ENCODE peak calls at places on chromosomes 5 and 9, in ten cellular contexts. B is OCI-LY7; J is neural progenitor cell; H is CD8-positive, alpha-beta T cell; Y is GM12865; G is psoas muscle; X is pancreas; V is cardiac muscle cell; L is colonic mucosa; I is AG09309. M is an unnamed sample.
A peak's percentile ranks its signal among the peaks of the same experiment; 100 is the strongest.

GRCh38 chr5:143705416-143705815 is 106.5 kb upstream of the HMHB1 start:
- DNase-seq in X (no peak), G (no peak), V (no peak), J (no peak), H (no peak), L (no peak), B (no peak), Y (no peak), I (no peak), M (no peak)

GRCh38 chr5:176724472-176724871 is 77.2 kb downstream of the TSPAN17 start:
- DNase-seq in H (no peak), Y (no peak), X (no peak), J (no peak), L (no peak), B (no peak), G (no peak), V (peak; percentile 75), I (no peak), M (no peak)

GRCh38 chr9:85055506-85056202 is 386.1 kb downstream of the NTRK2 start:
- DNase-seq in H (no peak), L (no peak), G (no peak), B (no peak), V (no peak), I (no peak), X (no peak), J (no peak), Y (peak; percentile 38), M (no peak)

GRCh38 chr5:1384521-1384920 is 39.6 kb upstream of the CLPTM1L start:
- DNase-seq in I (no peak), L (no peak), V (no peak), B (no peak), J (no peak), Y (no peak), H (no peak), X (no peak), G (peak; percentile 19), M (no peak)

GRCh38 chr5:169914766-169915165 is 65.5 kb downstream of the INSYN2B start:
- DNase-seq in B (no peak), H (no peak), G (peak; percentile 71), L (no peak), I (no peak), Y (no peak), J (peak; percentile 64), V (peak; percentile 76), X (no peak), M (peak; percentile 72)

GRCh38 chr5:157485811-157486739 is 26.1 kb downstream of the NIPAL4 start:
- DNase-seq in I (no peak), B (peak; percentile 87), J (no peak), L (no peak), H (no peak), G (no peak), Y (peak; percentile 49), X (no peak), V (no peak), M (no peak)

GRCh38 chr5:172727551-172727950 is 43.4 kb downstream of the DUSP1 start:
- DNase-seq in I (no peak), L (no peak), X (no peak), V (no peak), G (peak; percentile 35), H (no peak), J (no peak), B (no peak), Y (no peak), M (no peak)

GRCh38 chr5:124951676-124952075 is 205.2 kb upstream of the ZNF608 start:
- DNase-seq in V (no peak), H (no peak), I (no peak), G (no peak), J (no peak), B (peak; percentile 53), L (no peak), Y (peak; percentile 95), X (no peak), M (no peak)

GRCh38 chr9:136133959-136134484 is 15.3 kb upstream of the TMEM250 start:
- DNase-seq in H (no peak), B (no peak), V (no peak), I (no peak), J (no peak), G (no peak), L (no peak), Y (no peak), X (no peak), M (no peak)

GRCh38 chr9:136133191-136133958 is 14.7 kb upstream of the TMEM250 start:
- DNase-seq in G (peak; percentile 57), B (no peak), V (peak; percentile 80), X (no peak), Y (no peak), L (no peak), I (no peak), J (peak; percentile 91), H (no peak), M (peak; percentile 19)

GRCh38 chr9:136135326-136136126 is 16.9 kb upstream of the TMEM250 start:
- DNase-seq in I (no peak), B (no peak), L (no peak), Y (no peak), H (no peak), G (no peak), X (no peak), V (peak; percentile 39), J (no peak), M (no peak)

GRCh38 chr9:136131629-136132499 is 13.2 kb upstream of the TMEM250 start:
- DNase-seq in L (no peak), Y (no peak), I (no peak), B (no peak), H (no peak), V (no peak), G (no peak), J (no peak), X (no peak), M (no peak)

DNA sequence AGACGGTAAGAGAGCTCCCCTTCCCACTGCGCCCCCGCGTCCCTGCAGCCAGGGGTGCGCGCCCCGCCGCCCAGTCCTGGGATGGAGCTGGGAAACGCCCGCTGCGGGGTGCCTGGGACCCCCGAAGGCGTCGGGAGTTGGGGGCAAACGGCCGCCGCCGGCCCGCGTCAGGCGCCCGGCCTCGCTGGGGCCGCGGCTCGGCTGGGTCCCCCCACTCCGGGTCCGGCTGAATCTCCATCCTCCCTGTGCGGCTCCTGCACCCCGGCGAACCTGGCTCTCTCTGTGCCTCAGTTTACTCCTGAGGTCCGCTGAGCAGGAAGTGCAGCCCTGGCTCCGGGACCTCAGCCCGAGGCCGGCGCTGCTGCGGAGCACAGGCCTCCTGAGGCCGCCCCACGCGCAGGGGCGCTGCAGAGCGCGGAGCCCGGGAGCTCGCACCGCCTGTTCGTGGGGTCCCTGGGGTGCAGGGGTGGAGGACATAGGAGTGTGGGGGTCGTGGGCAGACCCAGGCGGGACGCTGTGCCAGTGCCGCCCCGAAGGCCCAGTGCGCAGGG is 13.9 kb upstream of the TMEM250 start:
- DNase-seq in G (no peak), V (no peak), J (no peak), B (no peak), I (no peak), X (no peak), H (no peak), Y (no peak), L (no peak), M (no peak)
- H3K4me3 ChIP-seq in G (peak overlapping the region; percentile 38), V (no peak overlapping the region), J (peak overlapping the region; percentile 34), B (no peak overlapping the region), I (no peak overlapping the region), X (no peak overlapping the region), H (no peak overlapping the region), Y (no peak overlapping the region), L (no peak overlapping the region), M (no peak overlapping the region)

GRCh38 chr9:71780953-71781352 is 12.6 kb upstream of the CEMIP2 start:
- DNase-seq in G (no peak), Y (no peak), J (no peak), B (no peak), I (no peak), V (no peak), X (no peak), H (no peak), L (no peak), M (no peak)

GRCh38 chr9:71778085-71778484 is 9.8 kb upstream of the CEMIP2 start:
- DNase-seq in I (no peak), V (no peak), L (peak; percentile 6), H (no peak), Y (no peak), B (no peak), J (no peak), G (no peak), X (no peak), M (no peak)

GRCh38 chr9:71781391-71781790 is 13.1 kb upstream of the CEMIP2 start:
- DNase-seq in X (no peak), H (no peak), Y (peak; percentile 33), J (no peak), B (no peak), V (no peak), I (no peak), L (no peak), G (no peak), M (no peak)

DNA sequence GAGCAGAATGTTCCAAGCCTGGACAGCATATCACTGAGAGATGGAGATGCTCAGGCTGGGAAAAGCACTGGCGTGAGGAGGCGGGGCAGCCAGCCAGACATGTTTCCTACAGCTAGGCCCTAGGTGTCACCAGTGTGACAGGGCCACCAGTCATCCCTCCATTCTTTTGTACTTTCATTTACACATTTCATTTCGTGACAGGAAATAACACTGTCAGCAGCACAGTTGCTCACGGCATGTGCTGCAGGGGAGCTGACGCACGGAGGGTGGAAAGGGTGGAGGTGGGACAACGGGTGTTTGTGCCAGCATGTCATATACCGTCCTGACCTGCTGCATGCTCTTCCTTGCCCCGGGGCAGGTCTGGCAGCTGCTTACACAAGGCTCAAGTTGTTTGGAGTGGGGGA is 14.8 kb upstream of the CEMIP2 start:
- DNase-seq in J (no peak), B (peak; percentile 75), I (no peak), Y (peak; percentile 68), H (peak; percentile 78), L (peak; percentile 37), V (no peak), G (peak; percentile 59), X (no peak), M (no peak)
- TF ChIP-seq CTCF in J (no peak), B (peak; percentile 60), I (no peak), Y (no peak), H (peak; percentile 51), L (no peak), V (no peak), G (no peak), X (no peak), M (no peak)

DNA sequence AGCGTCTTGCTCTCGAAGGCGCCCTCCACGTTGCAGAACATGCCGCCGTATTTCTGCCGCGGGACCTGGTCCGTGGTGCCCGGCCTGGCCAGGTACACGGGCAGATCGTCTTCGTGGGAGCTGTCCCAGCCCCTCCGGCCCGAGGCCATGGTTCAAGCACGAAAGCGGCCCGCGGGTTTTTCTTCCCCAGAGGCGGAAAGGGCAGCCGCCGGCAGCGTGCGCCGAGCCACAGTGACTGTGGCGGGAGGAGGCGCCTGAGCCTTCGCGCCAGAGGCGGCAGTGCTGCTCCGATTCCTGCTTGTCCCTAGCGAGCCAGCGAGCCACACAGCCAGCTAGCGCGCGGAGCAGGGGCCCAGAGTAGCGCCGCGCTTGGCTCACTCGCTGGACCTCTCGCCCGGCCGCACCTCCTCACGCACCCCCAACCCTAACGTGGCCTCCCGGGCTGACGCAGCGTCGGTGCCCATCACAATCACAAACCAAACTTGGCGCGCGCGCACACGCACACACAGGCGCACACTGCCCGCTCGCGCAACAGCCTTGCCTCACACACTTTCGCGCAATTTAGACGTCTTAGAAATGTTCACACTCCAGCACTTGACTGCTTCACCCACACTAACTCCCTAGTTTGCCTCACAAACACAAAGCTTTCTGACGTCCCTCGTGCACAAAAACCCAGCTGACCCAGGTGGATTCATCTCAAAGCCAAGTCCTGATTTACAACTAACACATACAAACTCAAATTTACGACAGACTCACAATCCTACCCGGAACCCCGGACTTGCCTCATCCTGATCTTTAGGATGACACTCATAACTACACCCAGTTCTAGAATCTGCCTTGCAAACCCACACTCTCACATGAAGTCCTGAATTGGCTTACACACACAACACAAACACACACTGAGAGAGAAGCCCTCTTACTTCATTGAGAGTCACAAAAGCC is at the start of gene DPYSL3:
- DNase-seq in V (peak; percentile 86), X (peak; percentile 56), G (peak; percentile 86), I (peak; percentile 39), B (no peak), Y (no peak), J (peak; percentile 93), H (no peak), L (peak; percentile 51), M (peak; percentile 84)
- H3K4me3 ChIP-seq in V (peak within 1 kb of the TSS; percentile 53), X (peak within 1 kb of the TSS; percentile 29), G (peak within 1 kb of the TSS; percentile 78), I (peak within 1 kb of the TSS; percentile 79), B (no peak within 1 kb of the TSS), Y (no peak within 1 kb of the TSS), J (peak within 1 kb of the TSS; percentile 93), H (no peak within 1 kb of the TSS), L (peak within 1 kb of the TSS; percentile 47), M (peak within 1 kb of the TSS; percentile 84)

GRCh38 chr9:135717410-135717809 is 15.4 kb downstream of the KCNT1 start:
- DNase-seq in B (no peak), X (no peak), G (no peak), J (no peak), I (no peak), Y (no peak), L (no peak), V (no peak), H (no peak), M (no peak)
- TF ChIP-seq CTCF in B (no peak), X (no peak), G (no peak), J (no peak), I (no peak), Y (no peak), L (no peak), V (no peak), H (no peak), M (no peak)